ENCODE peak calls at places on chromosome 6, in four cellular contexts. B is endothelial cell of umbilical vein, J is breast epithelium, U is stomach. G is an unnamed sample. For H3K4me1, the result is how much of the 10 kb centered on the place peaks cover.

GRCh38 chr6:9126845-9127560 is 691.7 kb upstream of the SLC35B3 start:
- DNase-seq in B (no peak), U (no peak), J (no peak), G (peak)

GRCh38 chr6:40877362-40877761 is 161.7 kb downstream of the UNC5CL start:
- DNase-seq in J (no peak), B (no peak), U (no peak), G (peak)

GRCh38 chr6:56361812-56362211 is 114.4 kb upstream of the COL21A1 start:
- DNase-seq in U (no peak), J (no peak), B (peak), G (no peak)

GRCh38 chr6:98779618-98780017 is 54.8 kb upstream of the POU3F2 start:
- DNase-seq in J (no peak), U (no peak), B (no peak), G (no peak)

GRCh38 chr6:56902551-56903464 is 52.1 kb upstream of the BEND6 start:
- DNase-seq in U (no peak), B (peak), J (no peak), G (no peak)

GRCh38 chr6:85404497-85405174 is 45.2 kb upstream of the NT5E start:
- DNase-seq in U (peak), B (peak), J (no peak), G (no peak)

GRCh38 chr6:47042238-47042843 is at the start of gene ADGRF1:
- DNase-seq in B (no peak), J (no peak), U (peak), G (no peak)

GRCh38 chr6:55819811-55820210 is 55.6 kb downstream of the BMP5 start:
- DNase-seq in U (no peak), J (no peak), B (no peak), G (no peak)

GRCh38 chr6:48472121-48472520 is 361.1 kb upstream of the PTCHD4 start:
- DNase-seq in U (no peak), J (no peak), B (no peak), G (no peak)

GRCh38 chr6:135411339-135411738 is 86.2 kb downstream of the AHI1 start:
- DNase-seq in J (no peak), B (no peak), U (no peak), G (no peak)

GRCh38 chr6:14664112-14664592 is 546.6 kb downstream of the CD83 start:
- DNase-seq in J (no peak), B (no peak), U (no peak), G (no peak)

GRCh38 chr6:140671926-140672325 is 1297.5 kb upstream of the CITED2 start:
- DNase-seq in B (peak), J (no peak), U (no peak), G (no peak)

GRCh38 chr6:141552463-141552862 is 580.3 kb upstream of the GJE1 start:
- DNase-seq in B (peak), J (no peak), U (no peak), G (peak)

GRCh38 chr6:106574729-106575458 is 54.4 kb downstream of the RTN4IP1 start:
- DNase-seq in U (no peak), J (no peak), B (peak), G (no peak)

GRCh38 chr6:14817068-14817467 is 428.8 kb upstream of the JARID2 start:
- DNase-seq in J (no peak), U (no peak), B (no peak), G (no peak)

GRCh38 chr6:32116674-32117073 is 7.5 kb upstream of the TNXB start:
- DNase-seq in B (no peak), U (no peak), J (no peak), G (no peak)

GRCh38 chr6:147001621-147002020 is 202.6 kb upstream of the STXBP5 start:
- DNase-seq in B (no peak), U (no peak), J (no peak), G (no peak)

GRCh38 chr6:138795809-138796469 is at the start of gene ECT2L:
- DNase-seq in B (peak), J (peak), U (peak), G (no peak)

GRCh38 chr6:3997144-3997770 is 81.7 kb downstream of the FAM217A start:
- DNase-seq in J (no peak), U (no peak), B (no peak), G (no peak)

GRCh38 chr6:7074870-7075269 is 32.9 kb upstream of the RREB1 start:
- DNase-seq in U (no peak), B (no peak), J (no peak), G (no peak)

GRCh38 chr6:153778216-153778615 is 260.8 kb upstream of the OPRM1 start:
- DNase-seq in B (no peak), J (no peak), U (no peak), G (no peak)

GRCh38 chr6:150142304-150142656 is 564 bp upstream of the PPP1R14C start:
- DNase-seq in U (no peak), B (no peak), J (no peak), G (no peak)

GRCh38 chr6:39102821-39103136 is 12.2 kb downstream of the SAYSD1 start:
- DNase-seq in J (no peak), U (no peak), B (no peak), G (no peak)

GRCh38 chr6:20447157-20447556 is 45.5 kb downstream of the E2F3 start:
- DNase-seq in U (no peak), B (no peak), J (no peak), G (no peak)

GRCh38 chr6:10425973-10426780 is 11.3 kb upstream of the TFAP2A start:
- DNase-seq in J (peak), B (no peak), U (peak), G (no peak)

GRCh38 chr6:65531545-65531944 is 175.5 kb downstream of the EYS start:
- DNase-seq in U (no peak), J (no peak), B (no peak), G (no peak)

GRCh38 chr6:29749668-29750067 is 26.4 kb downstream of the HLA-F start:
- DNase-seq in U (no peak), B (no peak), J (no peak), G (no peak)

GRCh38 chr6:35142578-35142977 is 1.4 kb upstream of the TCP11 start:
- DNase-seq in B (no peak), U (no peak), J (no peak), G (no peak)

GRCh38 chr6:136548582-136549330 is 1.5 kb downstream of the MAP7 start:
- DNase-seq in J (no peak), U (no peak), B (no peak), G (no peak)

GRCh38 chr6:37210313-37210898 is 40.5 kb downstream of the PIM1 start:
- DNase-seq in B (peak), U (peak), J (peak), G (peak)

DNA sequence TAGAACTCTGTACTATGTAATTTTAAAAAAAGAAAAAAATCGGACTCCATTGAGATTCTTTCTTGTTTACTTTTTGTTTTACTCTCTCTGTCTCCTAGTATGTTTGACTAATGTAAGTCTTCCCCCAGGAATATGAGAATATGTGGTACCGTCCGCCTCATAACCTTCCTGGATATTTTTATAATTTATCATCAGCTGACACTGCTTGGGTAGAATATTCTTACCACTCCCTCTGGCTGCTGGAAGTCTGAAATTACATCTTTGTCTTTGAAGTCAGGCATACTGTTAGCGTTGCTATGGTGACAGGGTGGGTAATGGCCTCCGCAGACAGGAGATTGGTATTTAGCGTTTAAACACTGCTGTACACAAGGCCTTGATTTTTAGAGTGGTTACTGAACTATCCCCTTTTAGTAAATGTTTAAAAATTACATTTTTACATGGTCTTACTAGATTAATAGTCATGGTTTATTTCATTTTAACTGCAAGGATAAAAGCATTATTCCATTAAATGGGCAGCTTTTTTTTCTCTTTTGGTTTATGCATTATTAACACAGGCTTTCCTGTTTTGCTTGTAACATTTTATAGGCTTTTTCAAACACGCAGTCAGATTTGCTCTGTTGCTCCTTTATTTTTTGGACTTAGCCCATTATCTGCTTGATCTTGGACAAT is 176.4 kb downstream of the ARID1B start:
- DNase-seq in B (peak), J (no peak), U (no peak), G (peak)
- TF ChIP-seq CTCF in B (no peak), J (no peak), U (no peak), G (peak)

GRCh38 chr6:25038992-25039391 is 103.2 kb upstream of the RIPOR2 start:
- DNase-seq in J (no peak), B (no peak), U (no peak), G (no peak)
- H3K4me1 ChIP-seq in J (under half), B (under half), U (under half), G (under half)

GRCh38 chr6:97497713-97498331 is 214.8 kb upstream of the MMS22L start:
- DNase-seq in B (peak), U (peak), J (peak), G (peak)

DNA sequence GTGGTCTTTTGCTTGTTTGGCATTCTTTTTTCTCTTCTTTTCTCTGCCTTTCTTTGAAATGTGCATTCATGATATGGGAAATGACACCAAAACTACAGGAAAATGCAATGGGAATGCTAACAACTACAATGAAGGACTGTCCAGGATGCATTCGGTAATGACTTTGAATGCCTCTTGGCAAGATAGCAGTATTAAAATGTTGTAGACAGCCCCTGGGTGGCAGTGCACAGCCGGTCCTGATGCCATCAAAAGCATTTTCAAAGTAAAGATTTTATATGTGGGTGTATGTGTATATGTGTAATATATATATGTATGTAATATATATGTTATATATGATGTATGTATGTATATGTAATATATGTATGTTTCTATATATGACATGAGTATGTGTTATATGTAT is 218.9 kb upstream of the MMS22L start:
- DNase-seq in U (no peak), B (no peak), J (no peak), G (no peak)
- TF ChIP-seq CTCF in U (no peak), B (no peak), J (no peak), G (no peak)

DNA sequence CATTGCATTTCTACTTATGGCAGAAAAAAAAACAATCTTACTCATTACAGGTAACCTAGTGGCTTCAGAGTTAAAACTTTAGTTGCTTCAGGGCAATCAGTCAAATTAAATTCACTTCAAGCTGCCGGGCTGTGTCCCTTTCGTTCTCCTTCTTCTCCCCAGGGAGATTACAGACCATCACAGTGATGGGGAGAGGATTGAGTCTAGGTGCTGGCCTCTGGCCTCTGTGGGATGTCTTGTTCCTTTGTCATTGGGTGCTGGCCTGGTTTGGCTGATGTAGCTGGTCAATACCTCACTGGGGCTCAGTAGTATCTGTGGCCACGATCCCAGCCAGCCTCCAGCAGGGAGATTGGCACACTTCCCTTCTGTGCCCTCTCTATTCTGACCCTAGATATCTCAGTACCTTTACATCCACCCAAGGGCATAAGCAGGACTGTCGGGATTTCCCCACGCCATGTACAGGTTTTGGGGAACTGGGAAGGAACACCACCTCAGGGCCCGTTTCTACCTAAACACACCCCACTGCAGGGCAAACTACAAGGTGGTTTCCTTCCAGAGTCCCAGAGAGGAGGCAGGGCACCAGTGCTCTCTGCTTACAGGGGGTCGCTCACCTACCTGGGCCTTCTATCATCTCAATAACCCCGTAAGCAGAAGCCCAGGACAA is 15.4 kb downstream of the FYN start:
- DNase-seq in J (no peak), U (no peak), B (no peak), G (no peak)
- H3K4me1 ChIP-seq in J (under half), U (half or more), B (under half), G (under half)

GRCh38 chr6:81753709-81754678 is 1.5 kb upstream of the TENT5A start:
- DNase-seq in J (peak), B (peak), U (peak), G (no peak)

GRCh38 chr6:81752084-81752968 is at the start of gene TENT5A:
- DNase-seq in U (peak), J (peak), B (peak), G (no peak)

GRCh38 chr6:81751388-81752083 is 945 bp downstream of the TENT5A start:
- DNase-seq in B (peak), J (peak), U (peak), G (no peak)

GRCh38 chr6:81754906-81755305 is 2.4 kb upstream of the TENT5A start:
- DNase-seq in U (no peak), B (no peak), J (no peak), G (no peak)

DNA sequence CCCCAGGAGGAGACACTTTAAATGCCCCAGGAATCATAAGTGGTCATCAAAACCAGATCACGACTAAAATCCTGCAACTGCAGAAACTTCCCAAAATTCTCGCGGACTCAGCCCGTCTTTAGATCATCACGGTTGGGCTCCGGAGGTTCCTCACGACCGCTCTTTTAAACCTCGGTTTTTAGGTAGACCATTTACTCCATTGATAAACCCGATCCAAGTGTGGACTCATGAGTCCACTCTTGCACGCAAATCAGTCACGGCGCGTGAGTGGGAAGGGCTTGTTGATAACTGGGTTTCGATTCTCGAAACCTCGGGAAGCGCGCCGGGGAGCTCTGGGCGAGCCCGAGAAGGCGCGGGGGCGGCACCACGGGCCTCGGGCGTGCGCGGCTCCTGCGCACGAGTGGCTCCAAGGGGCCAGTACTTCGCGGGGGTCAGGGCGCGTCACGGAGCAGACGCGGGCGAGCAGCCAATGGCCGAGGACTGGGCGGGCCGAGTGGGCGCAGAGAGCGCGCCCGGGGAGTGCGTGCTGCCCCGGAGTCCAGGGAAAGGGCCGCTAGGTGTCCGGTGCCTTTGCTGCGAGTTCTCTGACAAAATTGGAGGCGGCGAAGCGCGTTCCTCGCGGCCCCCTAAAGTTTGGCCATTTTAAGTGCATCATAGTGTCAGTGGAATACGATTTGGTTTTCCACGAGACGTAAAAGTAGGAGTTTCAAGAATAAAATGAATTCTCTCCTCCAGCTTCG is 658 bp upstream of the TENT5A start:
- DNase-seq in U (peak), B (peak), J (peak), G (no peak)
- TF ChIP-seq CTCF in U (no peak), B (peak), J (no peak), G (peak)

DNA sequence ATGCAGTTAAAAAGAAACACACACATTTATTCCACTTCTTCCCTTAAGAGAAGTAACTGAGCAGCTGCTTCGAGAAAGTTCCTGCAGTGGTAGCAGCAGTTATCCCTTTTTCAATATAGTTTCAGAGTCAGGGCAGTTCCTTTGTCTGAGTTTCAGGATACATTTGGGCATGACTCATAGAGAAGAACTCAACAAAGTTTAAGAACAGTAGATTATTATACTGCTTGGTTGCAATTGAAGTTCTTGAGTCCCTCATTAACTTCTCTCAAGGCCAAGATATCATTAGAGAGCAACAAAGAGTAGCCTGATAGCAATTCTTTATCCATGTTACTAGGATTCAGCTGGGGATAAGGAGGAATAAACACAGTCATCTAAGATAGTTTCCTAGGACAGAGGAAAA is 54.4 kb downstream of the TPD52L1 start:
- DNase-seq in J (no peak), U (no peak), B (no peak), G (no peak)
- H3K4me1 ChIP-seq in J (under half), U (under half), B (under half), G (under half)

G was measured in keratinocyte.